ENCODE peak calls at places on chromosomes 1 and 21, in five cellular contexts. One of them, this sample, is unnamed.

GRCh38 chr1:85325920-85326319 is 49.5 kb upstream of the BCL10 start:
- DNase-seq in fibroblast of pulmonary artery: no peak
- DNase-seq in BE2C: no peak
- DNase-seq in GM06990: no peak
- DNase-seq in left ventricle myocardium inferior: no peak
- DNase-seq in this sample: no peak

GRCh38 chr1:168469690-168470089 is 74.1 kb downstream of the XCL2 start:
- DNase-seq in fibroblast of pulmonary artery: peak; percentile 59
- DNase-seq in BE2C: peak; percentile 90
- DNase-seq in GM06990: no peak
- DNase-seq in left ventricle myocardium inferior: peak; percentile 80
- DNase-seq in this sample: no peak

GRCh38 chr1:112818990-112819689 is 104.0 kb upstream of the PPM1J start:
- DNase-seq in fibroblast of pulmonary artery: peak; percentile 90
- DNase-seq in BE2C: no peak
- DNase-seq in GM06990: no peak
- DNase-seq in left ventricle myocardium inferior: no peak
- DNase-seq in this sample: no peak

GRCh38 chr1:240170806-240171205 is 79.1 kb downstream of the FMN2 start:
- DNase-seq in fibroblast of pulmonary artery: no peak
- DNase-seq in BE2C: no peak
- DNase-seq in GM06990: no peak
- DNase-seq in left ventricle myocardium inferior: no peak
- DNase-seq in this sample: no peak

GRCh38 chr1:227942021-227942715 is 5.6 kb downstream of the WNT9A start:
- DNase-seq in fibroblast of pulmonary artery: no peak
- DNase-seq in BE2C: peak; percentile 32
- DNase-seq in GM06990: no peak
- DNase-seq in left ventricle myocardium inferior: no peak
- DNase-seq in this sample: peak; percentile 72

GRCh38 chr1:94694234-94694915 is 125.8 kb upstream of the SLC44A3 start:
- DNase-seq in fibroblast of pulmonary artery: no peak
- DNase-seq in BE2C: no peak
- DNase-seq in GM06990: no peak
- DNase-seq in left ventricle myocardium inferior: no peak
- DNase-seq in this sample: no peak

GRCh38 chr1:205122489-205122882 is 708 bp upstream of the RBBP5 start:
- DNase-seq in fibroblast of pulmonary artery: no peak
- DNase-seq in BE2C: no peak
- DNase-seq in GM06990: no peak
- DNase-seq in left ventricle myocardium inferior: no peak
- DNase-seq in this sample: no peak

GRCh38 chr1:84245566-84245965 is 55.9 kb upstream of the SAMD13 start:
- DNase-seq in fibroblast of pulmonary artery: peak; percentile 29
- DNase-seq in BE2C: no peak
- DNase-seq in GM06990: no peak
- DNase-seq in left ventricle myocardium inferior: no peak
- DNase-seq in this sample: no peak

GRCh38 chr21:30329203-30329868 is 8.2 kb downstream of the KRTAP27-1 start:
- DNase-seq in fibroblast of pulmonary artery: no peak
- DNase-seq in BE2C: no peak
- DNase-seq in GM06990: no peak
- DNase-seq in left ventricle myocardium inferior: no peak
- DNase-seq in this sample: no peak

GRCh38 chr21:46099476-46099875 is 1.6 kb downstream of the COL6A2 start:
- DNase-seq in fibroblast of pulmonary artery: peak; percentile 42
- DNase-seq in BE2C: no peak
- DNase-seq in GM06990: no peak
- DNase-seq in left ventricle myocardium inferior: peak; percentile 41
- DNase-seq in this sample: peak; percentile 26

DNA sequence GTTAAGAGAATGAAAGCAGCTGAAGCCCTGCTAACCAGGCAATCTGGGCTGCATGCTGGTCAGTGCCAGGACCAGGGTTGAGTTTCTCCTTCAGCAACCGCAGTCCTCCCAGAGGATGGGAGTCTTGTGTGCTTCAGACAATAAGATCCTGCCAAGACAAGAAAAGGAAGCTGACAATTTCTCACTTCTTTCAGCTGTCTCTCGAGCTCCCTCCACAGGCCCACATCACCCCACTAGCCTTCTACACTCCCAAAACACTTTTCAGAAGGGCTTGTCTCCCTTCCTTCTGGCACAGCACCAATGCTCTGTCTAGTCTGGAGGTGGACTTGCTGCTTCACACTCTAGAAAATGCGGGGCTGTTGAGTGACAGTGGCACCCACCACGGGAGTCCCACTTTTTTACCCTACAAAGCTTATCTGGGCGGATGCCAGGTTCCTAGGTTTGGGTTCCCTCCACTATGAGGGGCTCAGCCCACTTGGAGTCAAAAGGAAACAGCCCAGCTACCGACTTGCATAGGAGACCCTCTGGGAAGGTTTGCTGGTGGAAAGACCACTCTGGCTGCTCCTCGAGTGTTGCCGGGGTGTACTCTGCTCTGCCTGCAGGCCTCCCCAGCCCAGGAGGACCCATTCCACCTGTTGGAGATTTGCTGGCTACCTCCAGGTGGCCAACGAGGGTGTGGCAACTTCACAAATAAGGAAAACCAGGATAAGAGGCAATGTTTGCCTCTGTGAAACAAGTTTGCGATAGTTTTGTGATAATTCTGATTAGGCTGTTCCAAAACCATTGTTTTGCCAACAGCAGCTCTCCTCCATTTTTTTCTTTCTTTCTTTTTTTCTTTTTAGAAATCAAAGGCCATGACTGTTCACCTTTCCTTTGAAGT is 68.9 kb downstream of the TENT5C start:
- DNase-seq in fibroblast of pulmonary artery: peak; percentile 58
- DNase-seq in BE2C: no peak
- DNase-seq in GM06990: no peak
- DNase-seq in left ventricle myocardium inferior: no peak
- DNase-seq in this sample: no peak
- TF ChIP-seq CTCF in fibroblast of pulmonary artery: peak; percentile 58
- TF ChIP-seq CTCF in BE2C: peak; percentile 6
- TF ChIP-seq CTCF in GM06990: peak; percentile 82
- TF ChIP-seq CTCF in left ventricle myocardium inferior: no peak
- TF ChIP-seq CTCF in this sample: no peak

DNA sequence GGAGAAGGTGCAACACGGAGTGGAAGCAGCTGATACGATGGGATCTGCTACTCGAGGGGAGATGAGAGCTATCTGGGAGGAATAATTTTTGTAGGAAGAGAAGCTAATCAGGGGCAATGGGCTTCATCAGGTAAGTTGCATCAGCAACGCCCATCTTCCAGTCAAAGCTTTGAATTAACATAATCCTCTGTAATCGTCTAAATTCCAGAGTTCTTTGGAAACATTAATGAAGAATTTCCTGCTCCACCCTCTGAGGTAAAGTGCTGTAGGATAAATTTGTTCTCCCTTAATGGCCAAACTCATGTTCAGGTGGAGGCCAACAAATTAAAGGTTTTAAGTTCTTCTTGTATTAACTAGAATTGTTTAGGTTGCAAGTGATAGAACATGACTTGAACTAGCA is 94.0 kb upstream of the KAZN start:
- DNase-seq in fibroblast of pulmonary artery: no peak
- DNase-seq in BE2C: no peak
- DNase-seq in GM06990: no peak
- DNase-seq in left ventricle myocardium inferior: no peak
- DNase-seq in this sample: no peak
- TF ChIP-seq CTCF in fibroblast of pulmonary artery: no peak
- TF ChIP-seq CTCF in BE2C: no peak
- TF ChIP-seq CTCF in GM06990: no peak
- TF ChIP-seq CTCF in left ventricle myocardium inferior: no peak
- TF ChIP-seq CTCF in this sample: no peak

DNA sequence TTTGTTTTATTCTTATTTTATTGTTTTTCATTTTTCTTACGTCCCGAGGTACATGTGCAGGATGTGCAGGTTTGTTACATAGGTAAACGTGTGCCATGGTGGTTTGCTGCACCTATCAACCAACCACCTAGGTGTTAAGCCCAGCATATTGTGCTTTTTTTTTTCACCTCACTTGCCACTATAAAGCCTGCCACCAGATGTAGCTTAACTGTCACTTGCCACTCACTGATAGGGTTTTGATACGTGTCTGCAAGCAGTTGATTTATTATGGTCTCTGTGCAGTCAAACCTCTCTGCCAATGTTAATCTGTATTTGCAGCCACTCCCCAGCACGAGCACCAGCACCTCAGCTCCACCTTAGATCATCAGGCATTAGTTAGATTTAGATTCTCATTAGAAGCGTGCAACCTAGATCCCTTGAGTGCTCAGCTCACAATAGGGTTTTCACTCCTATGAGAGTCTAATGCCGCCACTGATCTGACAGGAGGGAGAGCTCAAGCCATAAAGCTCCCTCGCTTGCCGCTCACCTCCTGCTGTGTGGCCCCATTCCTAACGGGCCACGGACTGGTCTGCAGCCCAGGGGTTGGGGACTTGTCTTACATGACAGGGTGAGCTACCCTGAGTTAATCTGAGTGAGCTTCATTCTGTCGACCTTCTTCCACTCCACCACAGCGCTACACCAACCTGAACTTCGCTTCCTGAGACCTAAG is 17.9 kb upstream of the ABCG1 start:
- DNase-seq in fibroblast of pulmonary artery: no peak
- DNase-seq in BE2C: no peak
- DNase-seq in GM06990: no peak
- DNase-seq in left ventricle myocardium inferior: no peak
- DNase-seq in this sample: no peak
- TF ChIP-seq CTCF in fibroblast of pulmonary artery: no peak
- TF ChIP-seq CTCF in BE2C: no peak
- TF ChIP-seq CTCF in GM06990: no peak
- TF ChIP-seq CTCF in left ventricle myocardium inferior: no peak
- TF ChIP-seq CTCF in this sample: no peak

DNA sequence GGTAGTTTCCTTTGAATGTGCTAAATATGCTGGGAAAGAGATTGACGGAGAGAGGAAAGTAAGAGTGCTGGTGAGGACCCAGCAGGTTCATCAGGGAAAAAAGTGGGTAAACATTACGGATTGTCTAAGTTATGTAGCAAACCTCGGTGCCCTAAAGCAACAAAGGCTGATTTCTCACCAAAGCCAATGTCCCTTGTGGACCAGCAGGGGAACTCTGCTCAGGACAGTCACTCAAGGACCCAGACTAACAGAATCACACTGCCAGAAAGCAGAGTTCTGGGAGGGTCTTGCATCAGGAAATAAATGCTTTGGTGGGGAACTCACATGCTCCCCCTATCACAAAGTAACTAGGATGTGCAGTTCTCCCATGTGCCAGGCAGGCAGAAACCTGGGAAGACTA is 1.7 kb upstream of the IKBKE start:
- DNase-seq in fibroblast of pulmonary artery: no peak
- DNase-seq in BE2C: no peak
- DNase-seq in GM06990: no peak
- DNase-seq in left ventricle myocardium inferior: no peak
- DNase-seq in this sample: no peak
- TF ChIP-seq CTCF in fibroblast of pulmonary artery: no peak
- TF ChIP-seq CTCF in BE2C: no peak
- TF ChIP-seq CTCF in GM06990: no peak
- TF ChIP-seq CTCF in left ventricle myocardium inferior: no peak
- TF ChIP-seq CTCF in this sample: no peak

This sample was measured in glutamatergic neuron.